ENCODE peak calls at places on chromosomes 4 and X, in five cellular contexts. D is left ventricle myocardium inferior, S is upper lobe of right lung, Q is HCT116, N is HepG2. T is an unnamed sample.

GRCh38 chr4:5751918-5752802 is 41.2 kb downstream of the EVC start:
- DNase-seq in D (no peak), S (peak; percentile 44), Q (no peak), N (no peak), T (peak; percentile 35)

GRCh38 chrX:124098089-124098488 is 136.6 kb downstream of the STAG2 start:
- DNase-seq in D (no peak), S (no peak), Q (no peak), N (peak; percentile 9), T (peak; percentile 49)

GRCh38 chr4:126264839-126265238 is 950.1 kb downstream of the FAT4 start:
- DNase-seq in D (no peak), S (no peak), Q (no peak), N (no peak), T (no peak)

GRCh38 chrX:40207626-40208025 is 109.9 kb upstream of the BCOR start:
- DNase-seq in D (no peak), S (no peak), Q (no peak), N (no peak), T (no peak)

GRCh38 chrX:39894626-39895025 is 203.1 kb downstream of the BCOR start:
- DNase-seq in D (no peak), S (peak; percentile 71), Q (no peak), N (no peak), T (peak; percentile 39)

GRCh38 chrX:19697416-19697815 is 182.1 kb upstream of the MAP3K15 start:
- DNase-seq in D (no peak), S (no peak), Q (no peak), N (no peak), T (no peak)

GRCh38 chrX:13009256-13009655 is 34.3 kb downstream of the TMSB4X start:
- DNase-seq in D (no peak), S (peak; percentile 67), Q (no peak), N (no peak), T (no peak)

GRCh38 chrX:153450114-153450948 is 4.5 kb upstream of the TREX2 start:
- DNase-seq in D (no peak), S (no peak), Q (no peak), N (no peak), T (peak; percentile 1)

GRCh38 chr4:39044947-39045734 is 12.9 kb upstream of the TMEM156 start:
- DNase-seq in D (peak; percentile 29), S (peak; percentile 75), Q (no peak), N (no peak), T (no peak)

GRCh38 chr4:136484996-136485395 is 1047.3 kb downstream of the PCDH18 start:
- DNase-seq in D (no peak), S (no peak), Q (no peak), N (no peak), T (no peak)

GRCh38 chr4:83114576-83114975 is at the start of gene PLAC8:
- DNase-seq in D (no peak), S (no peak), Q (no peak), N (peak; percentile 69), T (peak; percentile 51)

GRCh38 chrX:153766098-153766817 is 2.2 kb downstream of the PLXNB3 start:
- DNase-seq in D (no peak), S (peak; percentile 54), Q (no peak), N (peak; percentile 48), T (peak; percentile 72)

GRCh38 chrX:153598541-153599191 is at the start of gene CCNQ:
- DNase-seq in D (no peak), S (peak; percentile 71), Q (no peak), N (no peak), T (peak; percentile 55)

GRCh38 chr4:1233641-1234277 is 15.2 kb downstream of the CTBP1 start:
- DNase-seq in D (peak; percentile 39), S (peak; percentile 59), Q (no peak), N (no peak), T (peak; percentile 48)

GRCh38 chr4:184745747-184746531 is 12.0 kb upstream of the CENPU start:
- DNase-seq in D (peak; percentile 57), S (no peak), Q (peak; percentile 29), N (peak; percentile 62), T (peak; percentile 88)

GRCh38 chrX:14080031-14080430 is 50.3 kb upstream of the GEMIN8 start:
- DNase-seq in D (no peak), S (no peak), Q (no peak), N (no peak), T (no peak)

GRCh38 chr4:141041021-141041476 is 92.2 kb downstream of the RNF150 start:
- DNase-seq in D (no peak), S (no peak), Q (no peak), N (no peak), T (no peak)

GRCh38 chr4:145324161-145324560 is 143.8 kb upstream of the OTUD4 start:
- DNase-seq in D (no peak), S (no peak), Q (no peak), N (no peak), T (no peak)

GRCh38 chr4:71614626-71615025 is 169.3 kb downstream of the GC start:
- DNase-seq in D (no peak), S (no peak), Q (no peak), N (no peak), T (no peak)

GRCh38 chr4:70737006-70737405 is 15.2 kb downstream of the RUFY3 start:
- DNase-seq in D (no peak), S (no peak), Q (no peak), N (no peak), T (no peak)

GRCh38 chr4:69057620-69058409 is 38.5 kb upstream of the UGT2B7 start:
- DNase-seq in D (no peak), S (no peak), Q (no peak), N (peak; percentile 93), T (peak; percentile 35)

GRCh38 chr4:143241892-143242291 is 57.2 kb downstream of the USP38 start:
- DNase-seq in D (no peak), S (no peak), Q (no peak), N (peak; percentile 24), T (peak; percentile 48)

GRCh38 chrX:47579537-47579936 is 2.7 kb upstream of the TIMP1 start:
- DNase-seq in D (no peak), S (no peak), Q (no peak), N (no peak), T (peak; percentile 4)

GRCh38 chrX:140163376-140164159 is 198.2 kb upstream of the CXorf66 start:
- DNase-seq in D (no peak), S (no peak), Q (no peak), N (no peak), T (no peak)

GRCh38 chr4:142126890-142127497 is 490.6 kb downstream of the IL15 start:
- DNase-seq in D (no peak), S (no peak), Q (peak; percentile 66), N (peak; percentile 31), T (peak; percentile 75)

GRCh38 chr4:155066871-155067270 is 141.6 kb upstream of the NPY2R start:
- DNase-seq in D (no peak), S (no peak), Q (no peak), N (no peak), T (no peak)

GRCh38 chr4:140568507-140569306 is at the start of gene UCP1:
- DNase-seq in D (peak; percentile 14), S (peak; percentile 71), Q (no peak), N (peak; percentile 4), T (peak; percentile 50)

GRCh38 chrX:29880977-29881376 is 334.4 kb upstream of the MAGEB2 start:
- DNase-seq in D (no peak), S (no peak), Q (no peak), N (no peak), T (no peak)

DNA sequence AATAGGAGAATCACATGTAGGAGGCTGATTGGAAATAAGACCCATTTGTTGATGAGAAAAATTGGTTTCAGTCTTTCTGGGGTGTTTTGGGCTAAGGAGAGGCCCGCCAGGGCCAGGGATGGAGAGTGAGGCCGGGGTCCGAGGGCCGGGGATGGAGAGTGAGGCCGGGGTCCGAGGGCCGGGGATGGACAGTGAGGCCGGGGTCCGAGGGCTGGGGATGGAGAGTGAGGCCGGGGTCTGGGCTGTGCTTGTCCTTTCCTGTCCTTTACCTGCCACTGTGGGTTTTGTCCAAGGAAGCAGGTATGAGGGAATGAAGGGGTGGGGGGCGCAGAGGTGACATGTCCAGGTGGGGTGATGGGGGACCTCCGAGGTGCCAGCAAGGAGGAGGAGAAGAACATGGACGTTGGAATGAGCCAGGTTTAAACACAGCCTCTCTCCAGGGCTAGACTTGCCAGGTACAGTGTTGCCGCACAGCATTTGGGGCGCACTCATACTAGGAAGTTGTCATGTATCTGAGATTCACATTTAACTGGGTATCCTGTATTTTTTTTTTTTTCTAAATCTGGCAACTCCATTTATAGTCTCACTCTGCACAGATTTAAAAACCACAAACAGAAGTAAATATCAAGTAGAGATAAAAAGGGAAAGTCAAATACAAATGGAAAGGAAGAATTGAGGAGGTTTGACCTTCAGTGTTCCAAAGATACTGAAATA is 8.8 kb downstream of the RGS12 start:
- DNase-seq in D (no peak), S (no peak), Q (no peak), N (no peak), T (no peak)
- H3K4me1 ChIP-seq in D (peaks cover 70% of the 10 kb centered on the region), S (peaks cover 49% of the 10 kb centered on the region), Q (no peaks in the 10 kb centered on the region), N (peaks cover 39% of the 10 kb centered on the region), T (peaks cover 8% of the 10 kb centered on the region)

GRCh38 chr4:99400831-99401230 is 34.3 kb downstream of the ADH7 start:
- DNase-seq in D (no peak), S (no peak), Q (no peak), N (no peak), T (no peak)

GRCh38 chr4:99405433-99406115 is 29.6 kb downstream of the ADH7 start:
- DNase-seq in D (peak; percentile 25), S (no peak), Q (peak; percentile 60), N (peak; percentile 74), T (peak; percentile 87)

GRCh38 chr4:99403380-99404194 is 31.6 kb downstream of the ADH7 start:
- DNase-seq in D (no peak), S (no peak), Q (no peak), N (peak; percentile 94), T (peak; percentile 40)

GRCh38 chr4:99404595-99405287 is 30.4 kb downstream of the ADH7 start:
- DNase-seq in D (no peak), S (no peak), Q (peak; percentile 18), N (no peak), T (no peak)

DNA sequence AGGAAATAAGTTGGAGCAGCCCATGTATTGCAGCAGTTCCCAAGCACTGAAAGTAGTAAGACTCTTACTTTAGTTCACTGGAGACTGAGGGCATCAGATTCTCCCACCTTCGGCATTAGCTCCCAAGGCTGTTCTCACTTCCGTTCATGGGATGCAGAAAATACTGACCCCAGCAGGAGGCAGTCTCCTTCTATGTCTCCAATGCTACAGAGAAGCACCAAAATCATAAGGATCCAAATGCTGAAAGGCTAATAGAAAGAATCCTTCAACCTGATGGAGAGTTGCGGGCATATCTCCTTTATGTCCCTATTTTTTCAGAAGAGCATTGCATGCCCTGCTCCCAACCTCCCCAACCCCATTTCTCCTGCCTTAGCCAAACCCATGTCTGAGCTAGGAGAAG is 32.4 kb downstream of the ADH7 start:
- DNase-seq in D (no peak), S (no peak), Q (no peak), N (no peak), T (no peak)
- H3K4me1 ChIP-seq in D (peaks cover 8% of the 10 kb centered on the region), S (peaks cover 21% of the 10 kb centered on the region), Q (no peaks in the 10 kb centered on the region), N (peaks cover 44% of the 10 kb centered on the region), T (peaks cover 22% of the 10 kb centered on the region)

DNA sequence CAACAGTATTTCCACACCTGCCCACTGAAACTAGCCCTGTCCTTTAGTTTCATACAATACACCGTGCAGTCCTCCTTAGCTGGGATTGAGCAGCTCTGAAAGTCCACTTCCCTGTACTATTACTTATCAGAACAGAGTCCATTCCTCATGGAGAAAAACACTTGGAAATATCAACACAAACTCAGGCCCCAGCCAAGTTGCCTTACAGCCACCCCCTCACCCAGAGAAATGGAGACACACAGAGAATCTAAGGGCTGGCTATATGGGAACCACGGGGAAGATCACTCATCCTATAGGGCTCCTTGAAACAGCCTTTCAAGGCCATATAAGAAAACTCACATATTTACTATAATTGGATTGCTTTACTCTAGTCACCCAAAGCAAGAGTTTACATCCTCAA is 1.9 kb downstream of the SCARB2 start:
- DNase-seq in D (no peak), S (no peak), Q (no peak), N (no peak), T (no peak)
- H3K4me1 ChIP-seq in D (peaks cover 89% of the 10 kb centered on the region), S (peaks cover 76% of the 10 kb centered on the region), Q (peaks cover 18% of the 10 kb centered on the region), N (peaks cover 73% of the 10 kb centered on the region), T (peaks cover 60% of the 10 kb centered on the region)

GRCh38 chr4:121096174-121096573 is 23.8 kb upstream of the NDNF start:
- DNase-seq in D (no peak), S (no peak), Q (no peak), N (no peak), T (no peak)
- H3K4me1 ChIP-seq in D (no peaks in the 10 kb centered on the region), S (no peaks in the 10 kb centered on the region), Q (no peaks in the 10 kb centered on the region), N (no peaks in the 10 kb centered on the region), T (no peaks in the 10 kb centered on the region)

T was measured in hepatocyte.